ENCODE peak calls at places on chromosomes 4 and X, in four cellular contexts. E, J, U and N are unnamed samples.

GRCh38 chr4:83386931-83387897 is 52.6 kb upstream of the HPSE start:
- DNase-seq in E (no peak), J (no peak), U (no peak), N (no peak)

GRCh38 chrX:149145845-149146285 is 359.2 kb downstream of the IDS start:
- DNase-seq in E (no peak), J (no peak), U (no peak), N (no peak)

GRCh38 chr4:152114562-152114961 is 353.8 kb upstream of the GATB start:
- DNase-seq in E (peak; percentile 33), J (no peak), U (no peak), N (no peak)

GRCh38 chr4:136412708-136413107 is 1119.6 kb downstream of the PCDH18 start:
- DNase-seq in E (no peak), J (no peak), U (no peak), N (no peak)

GRCh38 chr4:172708184-172708583 is 460.4 kb upstream of the GALNT7 start:
- DNase-seq in E (no peak), J (no peak), U (no peak), N (no peak)

GRCh38 chr4:8451440-8452182 is 11.0 kb downstream of the TRMT44 start:
- DNase-seq in E (no peak), J (no peak), U (no peak), N (no peak)

GRCh38 chrX:107451754-107452153 is 2.3 kb downstream of the FRMPD3 start:
- DNase-seq in E (no peak), J (peak; percentile 31), U (no peak), N (no peak)

GRCh38 chr4:85587952-85588351 is 113.0 kb downstream of the ARHGAP24 start:
- DNase-seq in E (no peak), J (no peak), U (no peak), N (no peak)

GRCh38 chr4:47349323-47349722 is 114.2 kb downstream of the COMMD8 start:
- DNase-seq in E (no peak), J (no peak), U (no peak), N (no peak)

GRCh38 chrX:100609591-100609990 is 24.9 kb downstream of the TNMD start:
- DNase-seq in E (no peak), J (no peak), U (no peak), N (no peak)

GRCh38 chrX:100611951-100612350 is 24.7 kb downstream of the TSPAN6 start:
- DNase-seq in E (no peak), J (no peak), U (no peak), N (no peak)

GRCh38 chrX:100615015-100615414 is 21.6 kb downstream of the TSPAN6 start:
- DNase-seq in E (no peak), J (no peak), U (no peak), N (no peak)
- TF ChIP-seq CTCF in E (no peak), J (peak; percentile 38), U (no peak), N (peak; percentile 14)

GRCh38 chr4:3442959-3443749 is 1.4 kb downstream of the HGFAC start:
- DNase-seq in E (no peak), J (peak; percentile 76), U (no peak), N (no peak)
- TF ChIP-seq CTCF in E (peak; percentile 97), J (peak; percentile 97), U (peak; percentile 97), N (peak; percentile 100)

GRCh38 chr4:2930135-2930805 is 32.9 kb downstream of the NOP14 start:
- DNase-seq in E (no peak), J (no peak), U (peak; percentile 78), N (no peak)

GRCh38 chr4:2929469-2929868 is 33.7 kb downstream of the NOP14 start:
- DNase-seq in E (no peak), J (no peak), U (peak; percentile 80), N (no peak)

GRCh38 chr4:2932561-2932950 is 30.6 kb downstream of the NOP14 start:
- DNase-seq in E (no peak), J (no peak), U (peak; percentile 85), N (no peak)

GRCh38 chr4:2931765-2932560 is 31.2 kb downstream of the NOP14 start:
- DNase-seq in E (peak; percentile 79), J (no peak), U (peak; percentile 93), N (peak; percentile 87)

DNA sequence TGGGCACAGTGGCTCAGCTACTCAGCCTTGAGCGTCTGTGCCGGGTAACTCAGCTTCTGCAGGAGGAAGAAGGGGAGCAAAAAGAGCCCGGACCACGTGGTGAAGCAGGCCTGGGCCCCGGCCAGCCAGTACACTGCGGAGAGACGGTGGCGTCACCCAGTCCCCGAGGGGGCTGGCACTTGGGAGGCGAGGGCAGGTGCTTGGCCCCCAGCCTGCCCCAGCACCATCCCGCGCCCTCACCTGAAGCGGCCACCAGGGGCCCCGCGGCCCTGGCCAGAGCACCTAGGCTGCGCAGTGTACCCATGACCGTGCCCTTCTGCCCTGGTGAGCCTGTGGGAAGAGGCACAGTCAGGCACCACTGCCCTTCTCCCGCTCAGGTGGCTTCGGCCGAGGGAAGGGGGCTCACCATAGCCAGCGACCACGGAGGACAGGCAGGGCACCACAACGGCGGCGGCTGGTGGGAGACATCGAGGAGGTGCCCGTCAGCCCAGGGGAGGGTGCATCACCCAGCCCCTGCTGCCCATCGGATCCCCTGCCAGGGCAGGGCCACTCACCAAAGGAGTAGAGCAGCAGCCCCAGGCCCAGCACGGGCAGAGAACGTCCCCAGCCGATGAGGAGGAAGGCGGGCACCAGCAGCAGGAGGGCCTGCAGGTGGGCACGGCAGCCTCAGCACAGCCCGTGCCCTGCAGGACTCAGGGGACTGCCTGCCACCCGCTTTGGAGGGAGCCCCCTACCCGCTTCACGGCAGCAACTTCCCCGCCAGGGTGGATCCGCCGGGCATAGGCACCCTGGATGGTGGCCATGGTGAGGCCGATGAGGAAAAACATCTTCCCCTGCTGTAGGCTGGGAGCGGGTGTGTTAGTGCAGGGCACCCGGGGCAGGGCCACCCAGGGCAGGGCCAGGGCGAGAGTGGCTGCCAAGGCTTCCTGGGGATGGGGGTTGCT is 32.1 kb downstream of the NOP14 start:
- DNase-seq in E (no peak), J (no peak), U (peak; percentile 86), N (no peak)
- TF ChIP-seq CTCF in E (no peak), J (no peak), U (no peak), N (no peak)

DNA sequence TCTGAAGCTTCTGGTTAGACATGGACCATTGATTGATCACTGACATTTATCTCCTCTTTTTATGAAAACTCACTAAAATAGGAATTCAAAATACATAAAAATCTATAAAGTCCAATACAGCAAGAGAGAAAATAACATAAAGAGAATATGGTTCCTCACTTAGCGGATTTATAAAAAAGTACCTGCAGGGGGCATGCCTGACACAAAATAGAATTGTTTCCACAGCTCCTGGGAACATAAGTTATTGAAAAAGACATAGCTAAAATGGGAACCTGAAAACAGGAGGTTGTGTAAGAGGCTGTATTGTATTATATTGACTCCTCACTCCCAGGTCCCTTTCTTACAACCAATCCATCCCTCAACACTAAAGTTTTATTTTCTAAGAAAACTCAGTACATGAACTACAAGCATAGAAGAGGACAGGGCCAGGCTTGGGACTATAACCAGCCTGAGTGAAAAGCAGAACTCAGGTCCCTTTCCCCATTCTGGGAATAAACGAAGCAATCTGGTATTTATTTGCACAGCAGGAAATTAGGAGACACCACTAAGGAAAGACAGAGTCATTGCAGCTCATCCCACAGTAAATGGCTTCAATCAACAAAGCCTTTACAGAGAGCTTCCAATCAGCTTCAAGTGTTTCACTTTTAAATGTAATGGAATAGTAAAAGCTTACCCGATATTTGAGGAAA is 121.1 kb upstream of the NDST4 start:
- DNase-seq in E (no peak), J (no peak), U (no peak), N (no peak)
- TF ChIP-seq CTCF in E (no peak), J (peak; percentile 35), U (no peak), N (peak; percentile 37)